ENCODE peak calls at places on chromosomes 12 and 14, in five cellular contexts. One of them, this sample, is unnamed.
A peak's percentile ranks its signal among the peaks of the same experiment; 100 is the strongest.

GRCh38 chr12:64147011-64147671 is 75.0 kb downstream of the KICS2 start:
- DNase-seq in hepatocyte: no peak
- DNase-seq in tibial nerve: no peak
- DNase-seq in lower lobe of right lung: no peak
- DNase-seq in HCT116: no peak
- DNase-seq in this sample: no peak

GRCh38 chr14:58705066-58705465 is 67.3 kb downstream of the DACT1 start:
- DNase-seq in hepatocyte: no peak
- DNase-seq in tibial nerve: peak; percentile 33
- DNase-seq in lower lobe of right lung: no peak
- DNase-seq in HCT116: no peak
- DNase-seq in this sample: no peak

GRCh38 chr14:36605506-36605857 is 23.1 kb upstream of the NKX2-8 start:
- DNase-seq in hepatocyte: no peak
- DNase-seq in tibial nerve: no peak
- DNase-seq in lower lobe of right lung: no peak
- DNase-seq in HCT116: no peak
- DNase-seq in this sample: no peak

GRCh38 chr12:100061814-100062213 is 77.1 kb upstream of the ANKS1B start:
- DNase-seq in hepatocyte: no peak
- DNase-seq in tibial nerve: no peak
- DNase-seq in lower lobe of right lung: no peak
- DNase-seq in HCT116: no peak
- DNase-seq in this sample: no peak

GRCh38 chr12:113788020-113788856 is 177.9 kb downstream of the RBM19 start:
- DNase-seq in hepatocyte: no peak
- DNase-seq in tibial nerve: no peak
- DNase-seq in lower lobe of right lung: no peak
- DNase-seq in HCT116: no peak
- DNase-seq in this sample: no peak

GRCh38 chr14:74856366-74856765 is 19.6 kb downstream of the PROX2 start:
- DNase-seq in hepatocyte: no peak
- DNase-seq in tibial nerve: no peak
- DNase-seq in lower lobe of right lung: no peak
- DNase-seq in HCT116: no peak
- DNase-seq in this sample: no peak

GRCh38 chr14:75229923-75230792 is 48.5 kb upstream of the FOS start:
- DNase-seq in hepatocyte: peak; percentile 54
- DNase-seq in tibial nerve: no peak
- DNase-seq in lower lobe of right lung: peak; percentile 71
- DNase-seq in HCT116: peak; percentile 72
- DNase-seq in this sample: no peak

GRCh38 chr12:41202051-41202450 is 13.9 kb downstream of the PDZRN4 start:
- DNase-seq in hepatocyte: no peak
- DNase-seq in tibial nerve: no peak
- DNase-seq in lower lobe of right lung: no peak
- DNase-seq in HCT116: no peak
- DNase-seq in this sample: peak; percentile 68

GRCh38 chr12:124004233-124004875 is 31.3 kb downstream of the ZNF664 start:
- DNase-seq in hepatocyte: no peak
- DNase-seq in tibial nerve: no peak
- DNase-seq in lower lobe of right lung: no peak
- DNase-seq in HCT116: no peak
- DNase-seq in this sample: peak; percentile 63

GRCh38 chr14:57865450-57866198 is at the start of gene SLC35F4:
- DNase-seq in hepatocyte: peak; percentile 66
- DNase-seq in tibial nerve: no peak
- DNase-seq in lower lobe of right lung: no peak
- DNase-seq in HCT116: no peak
- DNase-seq in this sample: peak; percentile 34

DNA sequence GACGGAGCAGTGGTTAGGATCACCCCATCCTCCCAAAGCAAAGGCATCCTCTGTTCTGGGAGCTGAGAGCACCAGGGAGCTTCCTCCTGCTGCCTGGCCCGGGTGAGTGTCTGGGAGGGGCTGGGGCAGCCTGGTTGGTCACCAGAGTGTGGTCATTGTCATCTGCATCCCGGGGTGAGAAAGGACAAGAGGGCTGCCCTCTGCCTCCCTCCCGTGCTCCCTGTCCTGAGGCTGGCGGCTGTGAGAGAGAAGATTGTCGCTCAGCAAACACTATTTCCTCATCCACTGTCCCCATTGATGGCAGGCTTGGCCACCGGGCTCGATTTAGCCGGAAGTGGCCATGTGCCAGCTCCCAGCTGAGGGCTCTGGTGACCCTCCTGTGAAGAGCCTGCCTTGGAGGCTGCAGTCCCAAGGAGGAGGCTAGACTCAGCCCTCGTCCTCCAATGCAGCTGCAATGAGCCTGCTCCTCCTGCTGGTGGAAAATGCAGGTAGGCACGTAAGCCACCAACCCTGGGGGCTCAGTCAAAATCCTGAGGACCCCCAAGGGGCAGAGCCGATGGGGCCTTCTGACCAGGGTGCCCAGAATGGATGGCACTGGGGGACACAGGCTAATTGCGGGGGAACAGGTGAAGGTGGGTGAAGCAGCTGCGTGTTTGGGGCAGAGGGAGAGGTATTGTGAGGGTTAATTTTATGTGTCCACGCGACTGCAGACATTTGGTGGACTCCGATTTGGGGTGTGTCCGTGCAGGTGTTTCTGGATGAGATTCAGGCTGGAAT is 155.7 kb downstream of the KIF26A start:
- DNase-seq in hepatocyte: no peak
- DNase-seq in tibial nerve: no peak
- DNase-seq in lower lobe of right lung: peak; percentile 41
- DNase-seq in HCT116: no peak
- DNase-seq in this sample: peak; percentile 26
- TF ChIP-seq CTCF in hepatocyte: peak; percentile 30
- TF ChIP-seq CTCF in tibial nerve: no peak
- TF ChIP-seq CTCF in lower lobe of right lung: peak; percentile 23
- TF ChIP-seq CTCF in HCT116: peak; percentile 43
- TF ChIP-seq CTCF in this sample: peak; percentile 67

DNA sequence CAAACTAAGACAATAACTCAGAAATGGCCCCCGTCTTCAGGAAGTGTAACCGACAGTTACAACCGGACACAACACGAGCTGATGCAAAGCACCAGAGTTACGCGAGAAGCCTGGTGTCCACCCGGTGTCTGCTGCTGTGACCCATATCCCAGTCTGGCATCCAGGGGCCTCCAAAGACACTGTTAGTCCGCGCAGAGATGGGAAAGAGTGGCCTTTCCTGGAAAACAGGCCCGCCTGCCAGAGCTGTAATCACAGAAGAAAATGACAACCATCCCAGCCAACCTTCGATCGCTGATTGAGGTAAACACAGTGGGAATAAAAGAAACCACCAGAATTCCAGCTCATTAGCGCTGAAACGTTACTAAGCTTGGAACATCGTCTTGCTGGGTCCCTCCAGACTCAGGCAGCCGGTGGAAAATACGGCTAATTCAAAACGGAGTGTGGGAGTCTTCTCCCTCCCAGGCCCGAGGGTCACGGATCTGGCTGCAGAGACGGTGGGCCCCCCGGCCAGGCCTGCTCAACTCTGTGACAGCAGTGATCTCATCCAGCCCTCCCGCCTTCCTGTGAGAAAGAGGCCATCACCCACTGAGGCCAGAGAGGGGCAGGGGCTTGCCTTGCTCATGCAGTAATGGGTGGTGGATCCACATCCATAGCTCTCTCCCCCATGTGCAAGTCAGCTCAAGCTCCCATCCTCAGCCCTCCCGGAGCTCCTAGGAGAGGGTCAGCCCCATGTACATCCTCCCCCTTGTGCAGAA is 274.0 kb upstream of the RTL1 start:
- DNase-seq in hepatocyte: no peak
- DNase-seq in tibial nerve: no peak
- DNase-seq in lower lobe of right lung: no peak
- DNase-seq in HCT116: no peak
- DNase-seq in this sample: no peak
- H3K4me3 ChIP-seq in hepatocyte: no peak overlapping the region
- H3K4me3 ChIP-seq in tibial nerve: no peak overlapping the region
- H3K4me3 ChIP-seq in lower lobe of right lung: no peak overlapping the region
- H3K4me3 ChIP-seq in HCT116: no peak overlapping the region
- H3K4me3 ChIP-seq in this sample: no peak overlapping the region

GRCh38 chr12:88812610-88813009 is 232.3 kb upstream of the KITLG start:
- DNase-seq in hepatocyte: no peak
- DNase-seq in tibial nerve: no peak
- DNase-seq in lower lobe of right lung: no peak
- DNase-seq in HCT116: no peak
- DNase-seq in this sample: no peak
- H3K36me3 ChIP-seq in hepatocyte: no peaks in the 10 kb centered on the region
- H3K36me3 ChIP-seq in tibial nerve: no peaks in the 10 kb centered on the region
- H3K36me3 ChIP-seq in lower lobe of right lung: no peaks in the 10 kb centered on the region
- H3K36me3 ChIP-seq in HCT116: no peaks in the 10 kb centered on the region
- H3K36me3 ChIP-seq in this sample: no peaks in the 10 kb centered on the region

DNA sequence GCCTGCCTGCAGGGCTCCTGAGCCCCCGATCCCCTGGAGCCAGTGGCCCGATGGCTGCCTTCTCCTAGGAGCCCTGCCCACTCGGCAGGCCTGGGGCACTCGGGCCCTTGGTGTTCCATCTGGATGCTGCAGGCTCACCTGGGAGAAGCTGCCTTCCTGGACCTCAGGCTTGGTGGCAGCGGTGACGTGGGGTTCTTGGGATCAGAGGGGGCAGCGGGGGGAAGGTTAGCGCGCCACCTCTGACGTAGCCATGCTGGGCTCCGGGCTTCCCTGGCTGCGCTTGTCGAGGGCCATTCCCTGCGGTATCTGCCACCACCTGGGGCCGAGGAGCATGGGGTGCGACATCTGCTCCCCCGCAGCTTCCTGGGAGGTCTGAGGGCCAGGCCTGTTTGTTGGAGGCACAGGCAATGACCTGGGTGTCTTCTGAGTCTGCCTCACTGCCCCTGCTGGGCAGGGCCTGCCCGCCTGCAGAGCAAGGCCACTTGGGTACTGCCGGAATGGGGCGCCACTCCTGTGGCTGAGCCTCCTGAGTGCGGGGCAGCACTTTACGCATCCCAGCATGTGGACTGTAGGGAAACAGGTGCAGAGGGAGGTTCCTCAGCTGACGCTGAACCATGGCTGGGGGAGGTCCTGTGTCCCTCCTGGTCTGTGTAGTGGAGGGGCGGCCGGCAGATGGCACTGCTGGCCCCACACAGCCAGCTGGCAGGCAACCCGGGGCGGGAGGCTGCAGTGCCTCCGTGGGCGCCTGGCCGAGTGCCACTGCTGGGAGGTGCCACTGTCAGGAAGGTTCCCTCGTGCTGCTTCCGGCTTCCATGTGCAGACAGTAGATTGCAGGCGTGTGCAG is 20.3 kb downstream of the MTA1 start:
- DNase-seq in hepatocyte: no peak
- DNase-seq in tibial nerve: no peak
- DNase-seq in lower lobe of right lung: peak; percentile 40
- DNase-seq in HCT116: no peak
- DNase-seq in this sample: peak; percentile 38
- TF ChIP-seq CTCF in hepatocyte: no peak
- TF ChIP-seq CTCF in tibial nerve: no peak
- TF ChIP-seq CTCF in lower lobe of right lung: no peak
- TF ChIP-seq CTCF in HCT116: no peak
- TF ChIP-seq CTCF in this sample: peak; percentile 38

DNA sequence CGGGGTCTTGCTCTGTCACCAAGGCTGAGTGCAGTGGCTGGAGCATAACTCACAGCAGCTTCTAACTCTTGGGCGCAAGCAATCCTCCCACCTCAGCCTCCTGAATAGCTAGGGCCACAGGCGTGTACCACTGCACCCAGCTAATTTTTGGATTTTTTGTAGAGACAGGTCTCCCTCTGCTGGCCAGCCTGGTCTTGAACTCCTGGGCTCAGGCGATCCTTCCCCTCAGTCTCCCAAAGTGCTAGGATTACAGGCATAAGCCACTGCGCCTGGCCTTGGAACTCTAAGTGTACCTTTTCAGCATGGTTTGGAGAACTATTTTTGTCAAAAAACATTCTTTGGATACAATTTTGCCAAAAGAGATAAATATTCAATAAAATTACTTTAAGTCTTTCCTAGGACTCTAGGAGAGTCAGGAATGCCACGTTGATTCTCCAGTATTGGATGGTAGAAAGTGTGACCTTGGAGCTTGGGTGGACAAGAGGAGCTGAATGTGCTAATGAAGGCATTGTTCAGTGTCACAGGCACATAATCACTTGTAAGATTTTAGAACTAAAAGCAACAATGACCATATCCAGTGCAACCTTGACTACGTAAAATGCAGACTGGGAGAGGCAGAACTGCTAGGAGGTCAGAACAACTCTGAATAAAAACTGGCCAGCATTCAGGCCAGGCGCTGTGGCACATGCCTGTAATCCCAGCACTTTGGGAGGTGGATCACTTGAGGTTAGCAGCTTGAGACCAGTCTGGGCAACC is 2.8 kb downstream of the SRSF9 start:
- DNase-seq in hepatocyte: peak; percentile 56
- DNase-seq in tibial nerve: no peak
- DNase-seq in lower lobe of right lung: no peak
- DNase-seq in HCT116: peak; percentile 34
- DNase-seq in this sample: peak; percentile 64
- H3K4me3 ChIP-seq in hepatocyte: no peak overlapping the region
- H3K4me3 ChIP-seq in tibial nerve: no peak overlapping the region
- H3K4me3 ChIP-seq in lower lobe of right lung: no peak overlapping the region
- H3K4me3 ChIP-seq in HCT116: no peak overlapping the region
- H3K4me3 ChIP-seq in this sample: no peak overlapping the region

DNA sequence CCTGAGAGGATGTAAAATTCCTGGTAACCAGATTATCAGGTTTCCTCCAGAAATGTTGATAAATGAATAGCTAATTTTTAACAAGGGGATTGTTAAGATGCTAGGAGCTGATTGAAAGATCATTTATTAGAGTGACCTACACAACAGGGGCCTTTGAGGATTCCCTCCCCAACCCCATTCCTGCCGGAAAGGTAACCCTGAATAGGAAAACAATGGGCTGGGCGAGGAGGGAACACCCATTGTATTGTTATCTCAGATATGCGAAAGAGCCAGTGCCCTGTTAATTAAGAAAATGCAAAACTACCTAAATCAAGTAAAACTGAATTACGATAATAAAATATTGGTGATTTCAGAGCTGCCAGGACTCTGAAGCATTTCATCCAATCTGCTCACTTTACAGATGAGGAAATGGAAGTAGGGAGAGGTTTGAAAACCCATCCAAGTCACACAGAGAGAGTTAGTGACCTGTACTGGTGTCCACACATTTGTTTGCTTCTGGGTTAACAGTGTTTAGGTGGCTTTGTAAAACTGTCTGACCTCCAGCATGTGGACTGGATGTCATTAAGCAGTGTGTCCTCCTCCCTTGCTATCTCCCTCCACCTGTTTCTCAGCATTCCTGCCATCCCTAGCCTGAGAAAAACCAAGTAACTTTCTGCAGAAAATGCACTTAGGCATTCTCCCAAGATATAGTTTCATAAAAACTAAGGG is 214.8 kb downstream of the TTC6 start:
- DNase-seq in hepatocyte: no peak
- DNase-seq in tibial nerve: no peak
- DNase-seq in lower lobe of right lung: no peak
- DNase-seq in HCT116: no peak
- DNase-seq in this sample: no peak
- H3K36me3 ChIP-seq in hepatocyte: no peaks in the 10 kb centered on the region
- H3K36me3 ChIP-seq in tibial nerve: no peaks in the 10 kb centered on the region
- H3K36me3 ChIP-seq in lower lobe of right lung: no peaks in the 10 kb centered on the region
- H3K36me3 ChIP-seq in HCT116: no peaks in the 10 kb centered on the region
- H3K36me3 ChIP-seq in this sample: no peaks in the 10 kb centered on the region